ENCODE peak calls at places on chromosomes 4 and X, in six cellular contexts. F, K, X, H, Y and G are unnamed samples.

GRCh38 chr4:12409507-12410190 is 981.0 kb upstream of the HS3ST1 start:
- DNase-seq in F (no peak), K (no peak), X (peak; percentile 50), H (no peak), Y (no peak), G (no peak)

GRCh38 chr4:78747328-78747946 is 28.7 kb upstream of the BMP2K start:
- DNase-seq in F (no peak), K (no peak), X (no peak), H (peak; percentile 92), Y (no peak), G (no peak)

GRCh38 chr4:78058591-78059523 is 1.7 kb downstream of the FRAS1 start:
- DNase-seq in F (peak; percentile 65), K (peak; percentile 52), X (peak; percentile 46), H (no peak), Y (peak; percentile 72), G (no peak)

GRCh38 chrX:21666679-21667078 is 8.5 kb upstream of the KLHL34 start:
- DNase-seq in F (no peak), K (no peak), X (peak; percentile 81), H (peak; percentile 22), Y (no peak), G (no peak)

GRCh38 chr4:13541720-13542576 is 2.4 kb downstream of the NKX3-2 start:
- DNase-seq in F (no peak), K (peak; percentile 62), X (no peak), H (no peak), Y (peak; percentile 90), G (no peak)

GRCh38 chr4:13244342-13244905 is 239.7 kb downstream of the RAB28 start:
- DNase-seq in F (no peak), K (no peak), X (no peak), H (no peak), Y (no peak), G (no peak)

GRCh38 chrX:110418857-110419249 is 60.2 kb downstream of the RTL9 start:
- DNase-seq in F (no peak), K (no peak), X (peak; percentile 41), H (peak; percentile 86), Y (no peak), G (no peak)

GRCh38 chrX:19879742-19880378 is 7.5 kb downstream of the SH3KBP1 start:
- DNase-seq in F (no peak), K (no peak), X (no peak), H (no peak), Y (no peak), G (no peak)

GRCh38 chrX:17547658-17548057 is 172.7 kb downstream of the NHS start:
- DNase-seq in F (no peak), K (peak; percentile 67), X (peak; percentile 90), H (peak; percentile 91), Y (no peak), G (peak; percentile 100)

GRCh38 chrX:20320461-20321159 is 53.9 kb upstream of the RPS6KA3 start:
- DNase-seq in F (no peak), K (no peak), X (peak; percentile 52), H (no peak), Y (no peak), G (no peak)

GRCh38 chr4:152620915-152621314 is 58.9 kb downstream of the TMEM154 start:
- DNase-seq in F (no peak), K (no peak), X (no peak), H (no peak), Y (no peak), G (no peak)

GRCh38 chr4:47836655-47837581 is 949 bp downstream of the CORIN start:
- DNase-seq in F (peak; percentile 72), K (peak; percentile 77), X (peak; percentile 83), H (peak; percentile 84), Y (peak; percentile 92), G (no peak)

GRCh38 chrX:53128097-53128749 is 34.3 kb downstream of the KANTR start:
- DNase-seq in F (no peak), K (no peak), X (peak; percentile 46), H (peak; percentile 35), Y (no peak), G (no peak)

GRCh38 chr4:78691971-78692814 is 84.0 kb upstream of the BMP2K start:
- DNase-seq in F (no peak), K (no peak), X (no peak), H (peak; percentile 16), Y (no peak), G (no peak)

GRCh38 chr4:142315999-142316398 is 530.1 kb downstream of the INPP4B start:
- DNase-seq in F (no peak), K (no peak), X (no peak), H (no peak), Y (no peak), G (no peak)

GRCh38 chr4:25767877-25768475 is 94.8 kb downstream of the SEL1L3 start:
- DNase-seq in F (peak; percentile 72), K (peak; percentile 33), X (peak; percentile 69), H (peak; percentile 79), Y (peak; percentile 60), G (peak; percentile 13)

GRCh38 chr4:73541251-73541650 is 59.7 kb downstream of the AFM start:
- DNase-seq in F (no peak), K (no peak), X (no peak), H (no peak), Y (no peak), G (no peak)

GRCh38 chrX:3262906-3263305 is 83.5 kb downstream of the MXRA5 start:
- DNase-seq in F (no peak), K (no peak), X (peak; percentile 63), H (peak; percentile 90), Y (no peak), G (peak; percentile 57)

GRCh38 chr4:60482921-60483351 is 717.2 kb upstream of the ADGRL3 start:
- DNase-seq in F (no peak), K (no peak), X (no peak), H (no peak), Y (no peak), G (no peak)

GRCh38 chr4:845836-846251 is 19.9 kb upstream of the CPLX1 start:
- DNase-seq in F (no peak), K (no peak), X (no peak), H (peak; percentile 30), Y (no peak), G (no peak)

GRCh38 chr4:64756016-64756415 is 346.8 kb upstream of the TECRL start:
- DNase-seq in F (no peak), K (no peak), X (peak; percentile 62), H (no peak), Y (no peak), G (peak; percentile 9)

GRCh38 chrX:40471965-40472648 is 108.7 kb upstream of the ATP6AP2 start:
- DNase-seq in F (no peak), K (peak; percentile 40), X (peak; percentile 29), H (peak; percentile 84), Y (peak; percentile 72), G (no peak)

GRCh38 chrX:45172890-45173289 is 27.8 kb downstream of the DIPK2B start:
- DNase-seq in F (no peak), K (no peak), X (peak; percentile 90), H (peak; percentile 54), Y (no peak), G (peak; percentile 38)

GRCh38 chr4:177339794-177340374 is 30.2 kb downstream of the NEIL3 start:
- DNase-seq in F (no peak), K (no peak), X (peak; percentile 31), H (peak; percentile 51), Y (no peak), G (no peak)

GRCh38 chr4:183201331-183201730 is 102.3 kb downstream of the WWC2 start:
- DNase-seq in F (no peak), K (no peak), X (peak; percentile 88), H (peak; percentile 81), Y (no peak), G (no peak)

GRCh38 chr4:53365121-53365485 is 758 bp downstream of the SCFD2 start:
- DNase-seq in F (no peak), K (peak; percentile 29), X (peak; percentile 47), H (peak; percentile 27), Y (peak; percentile 29), G (no peak)

GRCh38 chr4:185955817-185956542 is 113.0 kb upstream of the TLR3 start:
- DNase-seq in F (peak; percentile 42), K (no peak), X (no peak), H (no peak), Y (no peak), G (no peak)

DNA sequence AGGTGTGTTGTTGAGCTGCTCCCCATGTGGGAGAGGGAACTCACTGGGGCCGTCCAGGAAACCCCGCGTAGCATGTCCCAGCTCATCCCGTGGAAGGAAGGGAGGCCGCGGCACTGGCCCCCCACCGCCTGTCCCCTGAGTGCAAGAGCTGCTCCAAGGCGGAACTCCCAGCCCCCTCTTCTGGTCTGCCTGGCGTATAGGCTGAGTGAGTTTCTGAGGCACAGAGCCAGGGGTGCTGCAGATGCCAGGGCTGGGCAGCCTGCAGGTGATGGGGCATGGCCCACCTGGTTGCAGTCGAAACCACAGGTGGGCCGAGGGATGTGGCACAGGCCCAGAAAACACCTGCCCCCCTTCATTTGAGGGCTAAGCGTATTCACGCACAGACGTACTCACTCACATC is 49.6 kb downstream of the ABLIM2 start:
- DNase-seq in F (no peak), K (no peak), X (no peak), H (no peak), Y (no peak), G (no peak)
- H3K9ac ChIP-seq in F (no peak overlapping the region), K (no peak overlapping the region), X (no peak overlapping the region), H (no peak overlapping the region), Y (no peak overlapping the region), G (no peak overlapping the region)

GRCh38 chr4:43525646-43526045 is 633.1 kb downstream of the GRXCR1 start:
- DNase-seq in F (no peak), K (no peak), X (no peak), H (peak; percentile 21), Y (no peak), G (no peak)
- H3K9me3 ChIP-seq in F (no peaks in the 10 kb centered on the region), K (no peaks in the 10 kb centered on the region), X (no peaks in the 10 kb centered on the region), H (no peaks in the 10 kb centered on the region), Y (no peaks in the 10 kb centered on the region), G (no peaks in the 10 kb centered on the region)

DNA sequence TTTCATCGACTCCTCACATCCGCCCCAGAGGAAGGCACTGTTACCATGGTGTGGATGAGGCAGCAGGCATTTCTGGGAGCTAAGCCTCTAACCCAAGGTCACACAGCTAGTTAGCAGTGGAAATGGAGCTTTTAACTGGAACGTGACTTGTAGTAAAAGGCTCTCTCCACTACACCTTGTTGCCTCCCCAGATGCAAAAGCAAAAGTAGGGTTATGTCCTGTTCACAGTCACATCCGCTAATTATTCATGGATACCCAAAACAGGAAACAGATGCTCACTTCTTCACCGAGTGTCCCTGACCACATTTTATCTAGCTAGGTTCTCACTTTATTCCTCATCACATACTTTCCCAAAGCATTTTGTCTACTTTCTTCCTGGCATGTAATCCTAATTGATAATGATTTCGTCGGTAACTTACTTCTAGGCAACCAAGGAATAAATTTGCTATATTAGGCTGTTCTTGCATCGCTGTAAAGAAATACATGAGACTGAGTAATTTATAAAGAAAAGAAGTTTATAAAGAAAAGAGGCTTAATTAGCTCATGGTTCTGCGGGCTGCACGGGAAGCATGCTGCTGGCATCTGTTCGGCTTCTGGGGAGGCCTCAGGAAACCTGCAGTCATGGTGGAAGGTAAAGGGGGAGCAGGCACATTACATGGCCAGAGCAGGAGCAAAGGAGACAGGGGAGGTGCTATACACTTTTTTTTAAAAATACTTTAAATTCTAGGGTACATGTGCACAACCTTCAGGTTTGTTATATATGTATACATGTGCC is 290.1 kb downstream of the STK32B start:
- DNase-seq in F (no peak), K (no peak), X (no peak), H (no peak), Y (no peak), G (no peak)
- H3K9ac ChIP-seq in F (no peak overlapping the region), K (no peak overlapping the region), X (no peak overlapping the region), H (no peak overlapping the region), Y (no peak overlapping the region), G (no peak overlapping the region)

DNA sequence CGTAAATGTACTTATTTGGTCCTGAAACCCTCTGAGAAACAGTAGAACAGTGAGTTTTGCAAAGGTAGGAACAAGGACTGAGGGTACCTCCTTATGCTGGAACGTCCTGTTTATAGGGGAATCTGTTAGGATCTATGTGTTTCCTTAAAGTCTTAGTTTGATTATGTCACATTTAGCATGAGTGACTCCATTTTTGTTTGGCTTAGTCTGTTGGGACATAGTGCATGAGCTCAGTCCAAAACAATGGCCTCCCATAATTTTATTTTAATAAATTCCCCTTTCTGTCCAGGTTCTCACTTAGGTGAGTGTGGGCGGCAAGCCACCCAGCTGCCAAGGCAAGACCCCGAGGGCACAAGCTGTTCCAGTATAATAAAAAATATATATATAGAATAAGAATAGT is 27.7 kb downstream of the HTT-AS start:
- DNase-seq in F (no peak), K (no peak), X (no peak), H (no peak), Y (no peak), G (no peak)
- H3K9me3 ChIP-seq in F (no peaks in the 10 kb centered on the region), K (no peaks in the 10 kb centered on the region), X (no peaks in the 10 kb centered on the region), H (no peaks in the 10 kb centered on the region), Y (no peaks in the 10 kb centered on the region), G (no peaks in the 10 kb centered on the region)